ENCODE peak calls at places on chromosomes 5 and 9, in eight cellular contexts. O is neural progenitor cell, Q is SK-N-SH, M is MM.1S, E is Karpas-422, P is GM23248, B is IMR-90, C is neuronal stem cell. I is an unnamed sample.

GRCh38 chr9:129270205-129270604 is 92.1 kb upstream of the IER5L start:
- DNase-seq in B (no peak), O (no peak), E (no peak), Q (no peak), C (no peak), M (peak), P (no peak), I (no peak)

GRCh38 chr5:56589486-56589870 is 225.9 kb upstream of the MAP3K1 start:
- DNase-seq in P (no peak), O (no peak), E (no peak), M (no peak), B (no peak), C (no peak), Q (no peak), I (no peak)

GRCh38 chr5:145750194-145750593 is 84.9 kb downstream of the PRELID2 start:
- DNase-seq in B (no peak), M (no peak), Q (no peak), O (no peak), E (no peak), P (peak), C (no peak), I (no peak)

GRCh38 chr5:168401880-168402279 is 84.4 kb upstream of the RARS1 start:
- DNase-seq in E (no peak), O (no peak), B (no peak), P (no peak), Q (no peak), C (no peak), M (no peak), I (no peak)

GRCh38 chr5:6582507-6583048 is 50.3 kb downstream of the NSUN2 start:
- DNase-seq in O (no peak), C (no peak), E (no peak), P (no peak), M (no peak), B (no peak), Q (no peak), I (no peak)

GRCh38 chr9:99085949-99086948 is 18.7 kb upstream of the TGFBR1 start:
- DNase-seq in O (no peak), C (no peak), M (no peak), P (peak), Q (no peak), B (peak), E (no peak), I (no peak)

GRCh38 chr9:133527444-133527920 is 2.7 kb upstream of the MYMK start:
- DNase-seq in E (no peak), P (no peak), M (no peak), O (peak), C (no peak), Q (peak), B (no peak), I (no peak)

GRCh38 chr5:97182571-97183099 is 412 bp downstream of the RIOK2 start:
- DNase-seq in P (peak), C (no peak), O (no peak), Q (peak), E (peak), B (peak), M (no peak), I (no peak)

GRCh38 chr9:26264709-26265601 is 586.7 kb upstream of the TUSC1 start:
- DNase-seq in E (no peak), C (no peak), Q (no peak), B (peak), P (peak), O (no peak), M (no peak), I (no peak)

GRCh38 chr5:133873454-133873853 is 95.0 kb downstream of the C5orf15 start:
- DNase-seq in B (no peak), Q (no peak), C (no peak), M (no peak), P (no peak), O (no peak), E (no peak), I (no peak)

GRCh38 chr5:11289733-11290132 is 528.7 kb upstream of the DAP start:
- DNase-seq in P (no peak), C (no peak), M (no peak), B (no peak), E (no peak), O (peak), Q (no peak), I (no peak)

GRCh38 chr9:7967851-7968250 is 168.3 kb upstream of the DMAC1 start:
- DNase-seq in O (no peak), E (no peak), Q (no peak), B (no peak), P (no peak), M (no peak), C (no peak), I (no peak)

GRCh38 chr9:115167175-115167574 is 49.2 kb upstream of the TNC start:
- DNase-seq in P (peak), Q (no peak), C (no peak), E (no peak), O (no peak), M (no peak), B (peak), I (no peak)

GRCh38 chr5:172891716-172892421 is 57.8 kb downstream of the ERGIC1 start:
- DNase-seq in M (no peak), P (no peak), Q (no peak), B (no peak), C (no peak), E (no peak), O (no peak), I (no peak)

GRCh38 chr9:90991953-90992352 is 190.3 kb downstream of the SYK start:
- DNase-seq in P (peak), O (no peak), C (no peak), M (no peak), E (no peak), B (no peak), Q (no peak), I (no peak)

GRCh38 chr9:90983394-90983793 is 181.8 kb downstream of the SYK start:
- DNase-seq in Q (no peak), O (no peak), M (no peak), E (no peak), B (no peak), P (no peak), C (no peak), I (no peak)

GRCh38 chr9:90985631-90986030 is 184.0 kb downstream of the SYK start:
- DNase-seq in O (no peak), Q (no peak), E (no peak), C (no peak), M (no peak), P (no peak), B (peak), I (no peak)

GRCh38 chr9:90988318-90988717 is 186.7 kb downstream of the SYK start:
- DNase-seq in B (peak), P (no peak), C (no peak), O (no peak), E (no peak), Q (no peak), M (no peak), I (no peak)

GRCh38 chr9:90987566-90987965 is 185.9 kb downstream of the SYK start:
- DNase-seq in M (no peak), B (no peak), Q (no peak), P (no peak), O (no peak), C (no peak), E (no peak), I (no peak)
- H2AFZ ChIP-seq in M (no peak), B (no peak), Q (no peak), P (no peak), O (no peak), C (no peak), E (no peak), I (no peak)

GRCh38 chr5:130727834-130728233 is 437.2 kb downstream of the HINT1 start:
- DNase-seq in O (no peak), E (no peak), Q (no peak), M (no peak), P (no peak), B (no peak), C (no peak), I (no peak)

GRCh38 chr5:130731839-130732238 is 433.2 kb downstream of the HINT1 start:
- DNase-seq in B (no peak), C (no peak), O (no peak), Q (no peak), P (no peak), M (no peak), E (no peak), I (no peak)
- H3K4me3 ChIP-seq in B (no peak), C (no peak), O (no peak), Q (no peak), P (no peak), M (no peak), E (no peak), I (no peak)

DNA sequence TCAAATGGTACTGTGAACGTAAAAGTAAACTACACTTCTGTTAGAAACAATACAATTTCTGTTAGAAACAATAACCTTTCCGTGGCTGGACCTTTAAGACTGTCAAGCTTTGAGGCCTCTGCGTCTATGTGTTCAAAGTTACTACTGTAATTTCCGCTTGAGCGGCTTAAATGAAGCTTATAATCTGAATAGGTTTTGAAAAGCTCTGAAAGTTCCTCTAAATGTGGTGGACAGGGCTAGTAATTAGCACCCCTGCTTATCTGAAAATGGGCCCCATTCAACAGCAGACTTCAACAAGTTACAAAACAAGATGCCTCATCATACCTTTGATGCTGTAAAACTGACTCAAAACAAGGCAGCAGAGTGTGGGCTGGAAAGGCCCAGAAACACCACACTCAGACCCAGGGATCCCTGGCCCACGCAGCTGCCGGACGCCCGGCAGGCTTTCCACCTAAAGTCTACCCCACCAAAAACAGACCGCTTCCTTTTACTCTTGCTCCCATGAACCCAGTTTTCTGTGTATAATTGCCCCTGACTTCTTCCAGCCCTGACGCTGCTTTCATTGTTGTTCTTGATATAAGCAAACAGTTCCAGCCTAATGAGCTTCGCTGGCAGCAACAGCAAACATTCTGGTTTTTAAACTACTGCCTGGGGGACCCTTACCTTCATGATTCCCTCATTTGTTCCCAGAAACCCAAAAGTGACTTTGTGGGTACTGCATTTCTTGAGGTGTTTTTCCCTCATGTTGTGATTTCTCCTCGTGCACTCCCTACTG is 66.7 kb downstream of the TLE1 start:
- DNase-seq in C (no peak), Q (no peak), B (no peak), M (no peak), E (no peak), P (no peak), O (peak), I (no peak)
- H3K9ac ChIP-seq in C (no peak), Q (no peak), B (no peak), M (no peak), E (no peak), P (no peak), O (no peak), I (no peak)

GRCh38 chr9:95609426-95609825 is 92.7 kb upstream of the PTCH1 start:
- DNase-seq in O (no peak), P (no peak), M (no peak), C (no peak), B (no peak), Q (no peak), E (no peak), I (no peak)
- H2AFZ ChIP-seq in O (no peak), P (no peak), M (no peak), C (no peak), B (no peak), Q (no peak), E (no peak), I (no peak)